ENCODE peak calls at places on chromosomes 1 and 21, in ten cellular contexts. E, G, U, H, Z, I, N, P, Y and X are unnamed samples.

GRCh38 chr1:227947678-227948492 is at the start of gene WNT9A:
- DNase-seq in U (peak; percentile 61), I (peak; percentile 38), H (peak; percentile 72), E (peak; percentile 77), Y (peak; percentile 91), Z (no peak), P (peak; percentile 90), G (peak; percentile 23), N (peak; percentile 62), X (peak; percentile 62)

GRCh38 chr1:212791676-212792395 is at the start of the genes NSL1 and TATDN3:
- DNase-seq in Z (peak; percentile 87), N (peak; percentile 84), P (peak; percentile 89), H (peak; percentile 47), I (peak; percentile 96), G (peak; percentile 89), E (peak; percentile 97), U (peak; percentile 85), Y (peak; percentile 99), X (peak; percentile 92)

GRCh38 chr1:223074427-223074826 is 68.6 kb downstream of the TLR5 start:
- DNase-seq in G (no peak), N (no peak), E (no peak), H (no peak), I (no peak), P (no peak), U (no peak), Z (no peak), Y (no peak), X (no peak)

GRCh38 chr1:171245458-171246064 is 2.7 kb upstream of the FMO1 start:
- DNase-seq in Y (peak; percentile 82), N (peak; percentile 38), H (peak; percentile 21), U (no peak), Z (no peak), P (peak; percentile 66), G (peak; percentile 46), E (peak; percentile 74), I (peak; percentile 40), X (peak; percentile 35)

GRCh38 chr1:81670286-81670685 is 130.4 kb upstream of the ADGRL2 start:
- DNase-seq in E (peak; percentile 95), N (no peak), I (peak; percentile 73), Y (peak; percentile 96), G (peak; percentile 27), U (peak; percentile 77), Z (peak; percentile 39), P (no peak), H (no peak), X (peak; percentile 89)

GRCh38 chr1:165631403-165632151 is 543 bp downstream of the MGST3 start:
- DNase-seq in Y (peak; percentile 92), E (peak; percentile 95), Z (peak; percentile 38), H (no peak), N (peak; percentile 28), P (peak; percentile 51), U (peak; percentile 55), G (peak; percentile 62), I (peak; percentile 64), X (peak; percentile 91)

GRCh38 chr1:29416825-29417557 is 180.7 kb downstream of the PTPRU start:
- DNase-seq in Y (no peak), G (no peak), U (no peak), N (no peak), Z (no peak), P (no peak), I (no peak), H (no peak), E (peak; percentile 15), X (no peak)

GRCh38 chr1:7611421-7612010 is 159.6 kb upstream of the VAMP3 start:
- DNase-seq in I (no peak), Z (no peak), P (no peak), E (no peak), Y (no peak), U (no peak), N (no peak), G (no peak), H (no peak), X (no peak)

GRCh38 chr1:22075718-22076117 is 23.2 kb downstream of the CDC42 start:
- DNase-seq in E (no peak), Z (no peak), U (no peak), I (no peak), G (no peak), Y (no peak), P (no peak), N (no peak), H (no peak), X (no peak)

GRCh38 chr1:245648749-245649517 is 494.1 kb downstream of the KIF26B start:
- DNase-seq in E (no peak), P (no peak), H (no peak), I (no peak), N (no peak), G (no peak), U (no peak), Y (no peak), Z (no peak), X (no peak)

GRCh38 chr1:51063121-51063520 is 38.9 kb upstream of the C1orf185 start:
- DNase-seq in U (no peak), Y (peak; percentile 98), I (no peak), Z (no peak), P (no peak), G (no peak), E (peak; percentile 78), H (no peak), N (no peak), X (peak; percentile 91)

GRCh38 chr1:15950763-15951295 is 25.1 kb downstream of the ZBTB17 start:
- DNase-seq in H (no peak), Z (no peak), U (peak; percentile 80), Y (no peak), G (no peak), E (peak; percentile 68), P (no peak), I (no peak), N (peak; percentile 21), X (peak; percentile 69)

GRCh38 chr21:28521932-28522826 is 470.5 kb downstream of the LTN1 start:
- DNase-seq in I (no peak), Z (no peak), H (no peak), G (peak; percentile 13), E (peak; percentile 88), N (no peak), Y (peak; percentile 54), U (peak; percentile 8), P (no peak), X (peak; percentile 59)

GRCh38 chr1:243712890-243713425 is 137.1 kb downstream of the AKT3 start:
- DNase-seq in P (no peak), H (no peak), E (no peak), G (no peak), Z (no peak), N (no peak), Y (peak; percentile 20), I (no peak), U (no peak), X (no peak)